ENCODE peak calls at places on chromosome 21, in seven cellular contexts. One of them, this sample, is unnamed.

GRCh38 chr21:16569679-16570078 is 839.9 kb downstream of the USP25 start:
- DNase-seq in GM12892: no peak
- DNase-seq in GM12878: no peak
- DNase-seq in K562: no peak
- DNase-seq in SK-N-SH: no peak
- DNase-seq in HepG2: no peak
- DNase-seq in H1: no peak
- DNase-seq in this sample: no peak

GRCh38 chr21:29181799-29182470 is 51.5 kb downstream of the MAP3K7CL start:
- DNase-seq in GM12892: no peak
- DNase-seq in GM12878: no peak
- DNase-seq in K562: no peak
- DNase-seq in SK-N-SH: no peak
- DNase-seq in HepG2: peak; percentile 40
- DNase-seq in H1: no peak
- DNase-seq in this sample: no peak

GRCh38 chr21:36701912-36702621 is 3.2 kb downstream of the SIM2 start:
- DNase-seq in GM12892: no peak
- DNase-seq in GM12878: no peak
- DNase-seq in K562: no peak
- DNase-seq in SK-N-SH: no peak
- DNase-seq in HepG2: no peak
- DNase-seq in H1: no peak
- DNase-seq in this sample: no peak

GRCh38 chr21:26532208-26532607 is 40.9 kb downstream of the CYYR1 start:
- DNase-seq in GM12892: no peak
- DNase-seq in GM12878: no peak
- DNase-seq in K562: no peak
- DNase-seq in SK-N-SH: no peak
- DNase-seq in HepG2: no peak
- DNase-seq in H1: no peak
- DNase-seq in this sample: no peak

GRCh38 chr21:31553461-31553860 is 106.0 kb upstream of the SOD1 start:
- DNase-seq in GM12892: no peak
- DNase-seq in GM12878: no peak
- DNase-seq in K562: no peak
- DNase-seq in SK-N-SH: no peak
- DNase-seq in HepG2: no peak
- DNase-seq in H1: no peak
- DNase-seq in this sample: no peak

GRCh38 chr21:36909901-36910561 is 56.4 kb downstream of the HLCS start:
- DNase-seq in GM12892: no peak
- DNase-seq in GM12878: no peak
- DNase-seq in K562: no peak
- DNase-seq in SK-N-SH: no peak
- DNase-seq in HepG2: peak; percentile 21
- DNase-seq in H1: no peak
- DNase-seq in this sample: no peak

GRCh38 chr21:25487046-25487594 is 120.2 kb downstream of the MRPL39 start:
- DNase-seq in GM12892: no peak
- DNase-seq in GM12878: peak; percentile 96
- DNase-seq in K562: no peak
- DNase-seq in SK-N-SH: no peak
- DNase-seq in HepG2: no peak
- DNase-seq in H1: no peak
- DNase-seq in this sample: no peak

GRCh38 chr21:16133248-16133647 is 403.5 kb downstream of the USP25 start:
- DNase-seq in GM12892: no peak
- DNase-seq in GM12878: no peak
- DNase-seq in K562: no peak
- DNase-seq in SK-N-SH: no peak
- DNase-seq in HepG2: no peak
- DNase-seq in H1: no peak
- DNase-seq in this sample: no peak

GRCh38 chr21:37455504-37455911 is 88.9 kb downstream of the DYRK1A start:
- DNase-seq in GM12892: no peak
- DNase-seq in GM12878: no peak
- DNase-seq in K562: peak; percentile 79
- DNase-seq in SK-N-SH: no peak
- DNase-seq in HepG2: no peak
- DNase-seq in H1: no peak
- DNase-seq in this sample: no peak

GRCh38 chr21:36388076-36388475 is 2.9 kb downstream of the CHAF1B start:
- DNase-seq in GM12892: no peak
- DNase-seq in GM12878: no peak
- DNase-seq in K562: no peak
- DNase-seq in SK-N-SH: no peak
- DNase-seq in HepG2: no peak
- DNase-seq in H1: no peak
- DNase-seq in this sample: no peak

GRCh38 chr21:31348188-31348587 is 4.1 kb upstream of the TIAM1 start:
- DNase-seq in GM12892: no peak
- DNase-seq in GM12878: no peak
- DNase-seq in K562: no peak
- DNase-seq in SK-N-SH: no peak
- DNase-seq in HepG2: no peak
- DNase-seq in H1: no peak
- DNase-seq in this sample: no peak

GRCh38 chr21:43602277-43603229 is 56.7 kb downstream of the HSF2BP start:
- DNase-seq in GM12892: no peak
- DNase-seq in GM12878: no peak
- DNase-seq in K562: no peak
- DNase-seq in SK-N-SH: no peak
- DNase-seq in HepG2: no peak
- DNase-seq in H1: no peak
- DNase-seq in this sample: no peak

GRCh38 chr21:41643246-41643966 is 123.4 kb downstream of the RIPK4 start:
- DNase-seq in GM12892: no peak
- DNase-seq in GM12878: no peak
- DNase-seq in K562: no peak
- DNase-seq in SK-N-SH: no peak
- DNase-seq in HepG2: no peak
- DNase-seq in H1: no peak
- DNase-seq in this sample: no peak

GRCh38 chr21:45981641-45982255 is at the start of gene COL6A1:
- DNase-seq in GM12892: peak; percentile 22
- DNase-seq in GM12878: no peak
- DNase-seq in K562: peak; percentile 85
- DNase-seq in SK-N-SH: peak; percentile 96
- DNase-seq in HepG2: no peak
- DNase-seq in H1: no peak
- DNase-seq in this sample: peak; percentile 43
- TF ChIP-seq TAF1 in GM12892: no peak
- TF ChIP-seq TAF1 in GM12878: no peak
- TF ChIP-seq TAF1 in K562: peak; percentile 10
- TF ChIP-seq TAF1 in SK-N-SH: peak; percentile 26
- TF ChIP-seq TAF1 in HepG2: peak; percentile 55
- TF ChIP-seq TAF1 in H1: peak; percentile 50
- TF ChIP-seq TAF1 in this sample: no peak

GRCh38 chr21:33384851-33385331 is 18.3 kb upstream of the IFNGR2 start:
- DNase-seq in GM12892: no peak
- DNase-seq in GM12878: no peak
- DNase-seq in K562: no peak
- DNase-seq in SK-N-SH: no peak
- DNase-seq in HepG2: no peak
- DNase-seq in H1: no peak
- DNase-seq in this sample: no peak

GRCh38 chr21:33383056-33383888 is 19.9 kb upstream of the IFNGR2 start:
- DNase-seq in GM12892: peak; percentile 45
- DNase-seq in GM12878: peak; percentile 98
- DNase-seq in K562: peak; percentile 45
- DNase-seq in SK-N-SH: no peak
- DNase-seq in HepG2: peak; percentile 91
- DNase-seq in H1: no peak
- DNase-seq in this sample: no peak

GRCh38 chr21:33377221-33377620 is 26.0 kb upstream of the IFNGR2 start:
- DNase-seq in GM12892: no peak
- DNase-seq in GM12878: no peak
- DNase-seq in K562: no peak
- DNase-seq in SK-N-SH: no peak
- DNase-seq in HepG2: no peak
- DNase-seq in H1: no peak
- DNase-seq in this sample: no peak

GRCh38 chr21:33378081-33378480 is 25.1 kb upstream of the IFNGR2 start:
- DNase-seq in GM12892: no peak
- DNase-seq in GM12878: no peak
- DNase-seq in K562: no peak
- DNase-seq in SK-N-SH: no peak
- DNase-seq in HepG2: no peak
- DNase-seq in H1: no peak
- DNase-seq in this sample: no peak

DNA sequence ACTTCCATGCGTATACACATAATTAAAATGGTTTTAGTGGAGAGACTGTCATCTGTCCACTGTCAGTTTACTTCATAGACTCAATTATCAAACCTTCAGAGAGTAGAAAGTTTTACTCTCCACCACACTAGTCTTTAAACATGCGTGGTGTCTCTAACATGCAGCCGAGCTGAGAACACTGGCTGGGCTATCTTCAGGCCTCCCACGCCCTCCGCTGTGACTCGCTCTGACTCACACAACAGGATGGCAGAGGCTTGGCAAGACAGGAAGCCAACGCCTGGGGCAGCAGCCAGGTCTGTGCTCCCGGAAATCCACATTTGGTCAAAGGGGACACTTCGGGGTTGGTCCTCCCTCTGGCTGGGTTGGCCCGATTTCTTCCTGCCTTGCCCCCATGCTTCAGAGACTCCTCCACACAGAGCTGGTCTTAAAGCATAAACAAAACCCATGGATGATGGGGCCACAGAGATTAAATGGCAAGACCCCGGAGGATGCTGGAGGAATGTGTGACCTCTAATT is 22.7 kb upstream of the IFNGR2 start:
- DNase-seq in GM12892: peak; percentile 40
- DNase-seq in GM12878: peak; percentile 95
- DNase-seq in K562: peak; percentile 60
- DNase-seq in SK-N-SH: no peak
- DNase-seq in HepG2: peak; percentile 75
- DNase-seq in H1: peak; percentile 41
- DNase-seq in this sample: no peak
- TF ChIP-seq POLR2AphosphoS5 in GM12892: peak; percentile 68
- TF ChIP-seq POLR2AphosphoS5 in GM12878: peak; percentile 78
- TF ChIP-seq POLR2AphosphoS5 in K562: no peak
- TF ChIP-seq POLR2AphosphoS5 in SK-N-SH: peak; percentile 72
- TF ChIP-seq POLR2AphosphoS5 in HepG2: no peak
- TF ChIP-seq POLR2AphosphoS5 in H1: no peak
- TF ChIP-seq POLR2AphosphoS5 in this sample: peak; percentile 59

GRCh38 chr21:39451332-39452206 is at the start of gene SH3BGR:
- DNase-seq in GM12892: no peak
- DNase-seq in GM12878: no peak
- DNase-seq in K562: peak; percentile 88
- DNase-seq in SK-N-SH: peak; percentile 18
- DNase-seq in HepG2: no peak
- DNase-seq in H1: peak; percentile 33
- DNase-seq in this sample: no peak
- TF ChIP-seq TAF1 in GM12892: no peak
- TF ChIP-seq TAF1 in GM12878: no peak
- TF ChIP-seq TAF1 in K562: peak; percentile 20
- TF ChIP-seq TAF1 in SK-N-SH: no peak
- TF ChIP-seq TAF1 in HepG2: no peak
- TF ChIP-seq TAF1 in H1: peak; percentile 32
- TF ChIP-seq TAF1 in this sample: no peak

GRCh38 chr21:39007532-39007931 is 175.7 kb downstream of the PSMG1 start:
- DNase-seq in GM12892: no peak
- DNase-seq in GM12878: no peak
- DNase-seq in K562: no peak
- DNase-seq in SK-N-SH: no peak
- DNase-seq in HepG2: no peak
- DNase-seq in H1: no peak
- DNase-seq in this sample: no peak
- TF ChIP-seq POLR2AphosphoS5 in GM12892: no peak
- TF ChIP-seq POLR2AphosphoS5 in GM12878: no peak
- TF ChIP-seq POLR2AphosphoS5 in K562: no peak
- TF ChIP-seq POLR2AphosphoS5 in SK-N-SH: no peak
- TF ChIP-seq POLR2AphosphoS5 in HepG2: no peak
- TF ChIP-seq POLR2AphosphoS5 in H1: no peak
- TF ChIP-seq POLR2AphosphoS5 in this sample: no peak